ENCODE peak calls at places on chromosomes 13 and 19, in four cellular contexts. One of them, this sample, is unnamed.

GRCh38 chr13:106145997-106146864 is 389.2 kb downstream of the EFNB2 start:
- DNase-seq in C1 segment of cervical spinal cord: no peak
- DNase-seq in OCI-LY7: no peak
- DNase-seq in activated CD4-positive, alpha-beta T cell treated with anti-CD3 and anti-CD28 coated beads, Interleukin-2, amount 10 ng/mL, durations not matched to agents 24 days and 14 days: no peak
- DNase-seq in this sample: no peak

GRCh38 chr13:112809332-112810310 is 119.8 kb downstream of the ATP11A start:
- DNase-seq in OCI-LY7: no peak
- DNase-seq in C1 segment of cervical spinal cord: no peak
- DNase-seq in activated CD4-positive, alpha-beta T cell treated with anti-CD3 and anti-CD28 coated beads, Interleukin-2, amount 10 ng/mL, durations not matched to agents 24 days and 14 days: no peak
- DNase-seq in this sample: no peak

GRCh38 chr13:104137416-104137815 is 1071.2 kb upstream of the SLC10A2 start:
- DNase-seq in activated CD4-positive, alpha-beta T cell treated with anti-CD3 and anti-CD28 coated beads, Interleukin-2, amount 10 ng/mL, durations not matched to agents 24 days and 14 days: no peak
- DNase-seq in C1 segment of cervical spinal cord: no peak
- DNase-seq in OCI-LY7: no peak
- DNase-seq in this sample: no peak

GRCh38 chr19:4571305-4571917 is 11.9 kb upstream of the SEMA6B start:
- DNase-seq in C1 segment of cervical spinal cord: no peak
- DNase-seq in OCI-LY7: no peak
- DNase-seq in activated CD4-positive, alpha-beta T cell treated with anti-CD3 and anti-CD28 coated beads, Interleukin-2, amount 10 ng/mL, durations not matched to agents 24 days and 14 days: no peak
- DNase-seq in this sample: no peak

GRCh38 chr13:113417836-113418721 is 35.2 kb downstream of the ADPRHL1 start:
- DNase-seq in activated CD4-positive, alpha-beta T cell treated with anti-CD3 and anti-CD28 coated beads, Interleukin-2, amount 10 ng/mL, durations not matched to agents 24 days and 14 days: no peak
- DNase-seq in C1 segment of cervical spinal cord: no peak
- DNase-seq in OCI-LY7: no peak
- DNase-seq in this sample: no peak

GRCh38 chr13:29384466-29384865 is 211.0 kb downstream of the SLC7A1 start:
- DNase-seq in C1 segment of cervical spinal cord: no peak
- DNase-seq in activated CD4-positive, alpha-beta T cell treated with anti-CD3 and anti-CD28 coated beads, Interleukin-2, amount 10 ng/mL, durations not matched to agents 24 days and 14 days: no peak
- DNase-seq in OCI-LY7: no peak
- DNase-seq in this sample: no peak

GRCh38 chr19:23817519-23817918 is 58.8 kb upstream of the ZNF681 start:
- DNase-seq in activated CD4-positive, alpha-beta T cell treated with anti-CD3 and anti-CD28 coated beads, Interleukin-2, amount 10 ng/mL, durations not matched to agents 24 days and 14 days: peak
- DNase-seq in C1 segment of cervical spinal cord: no peak
- DNase-seq in OCI-LY7: peak
- DNase-seq in this sample: no peak

GRCh38 chr13:98976941-98977340 is 923 bp downstream of the DOCK9 start:
- DNase-seq in OCI-LY7: no peak
- DNase-seq in activated CD4-positive, alpha-beta T cell treated with anti-CD3 and anti-CD28 coated beads, Interleukin-2, amount 10 ng/mL, durations not matched to agents 24 days and 14 days: no peak
- DNase-seq in C1 segment of cervical spinal cord: no peak
- DNase-seq in this sample: no peak

GRCh38 chr13:46278474-46278873 is 66.7 kb downstream of the LRRC63 start:
- DNase-seq in OCI-LY7: peak
- DNase-seq in C1 segment of cervical spinal cord: no peak
- DNase-seq in activated CD4-positive, alpha-beta T cell treated with anti-CD3 and anti-CD28 coated beads, Interleukin-2, amount 10 ng/mL, durations not matched to agents 24 days and 14 days: no peak
- DNase-seq in this sample: no peak

GRCh38 chr13:50437252-50437651 is 406.2 kb downstream of the DLEU7 start:
- DNase-seq in activated CD4-positive, alpha-beta T cell treated with anti-CD3 and anti-CD28 coated beads, Interleukin-2, amount 10 ng/mL, durations not matched to agents 24 days and 14 days: peak
- DNase-seq in C1 segment of cervical spinal cord: no peak
- DNase-seq in OCI-LY7: no peak
- DNase-seq in this sample: no peak

GRCh38 chr13:86554066-86554465 is 754.8 kb upstream of the SLITRK6 start:
- DNase-seq in OCI-LY7: no peak
- DNase-seq in C1 segment of cervical spinal cord: no peak
- DNase-seq in activated CD4-positive, alpha-beta T cell treated with anti-CD3 and anti-CD28 coated beads, Interleukin-2, amount 10 ng/mL, durations not matched to agents 24 days and 14 days: no peak
- DNase-seq in this sample: no peak

GRCh38 chr19:9673912-9674668 is 810 bp downstream of the ZNF562 start:
- DNase-seq in C1 segment of cervical spinal cord: no peak
- DNase-seq in activated CD4-positive, alpha-beta T cell treated with anti-CD3 and anti-CD28 coated beads, Interleukin-2, amount 10 ng/mL, durations not matched to agents 24 days and 14 days: peak
- DNase-seq in OCI-LY7: peak
- DNase-seq in this sample: no peak

GRCh38 chr13:63092461-63092860 is 1676.8 kb upstream of the PCDH20 start:
- DNase-seq in C1 segment of cervical spinal cord: no peak
- DNase-seq in OCI-LY7: no peak
- DNase-seq in activated CD4-positive, alpha-beta T cell treated with anti-CD3 and anti-CD28 coated beads, Interleukin-2, amount 10 ng/mL, durations not matched to agents 24 days and 14 days: no peak
- DNase-seq in this sample: no peak

GRCh38 chr19:34241513-34242337 is 12.6 kb upstream of the GARRE1 start:
- DNase-seq in OCI-LY7: peak
- DNase-seq in C1 segment of cervical spinal cord: no peak
- DNase-seq in activated CD4-positive, alpha-beta T cell treated with anti-CD3 and anti-CD28 coated beads, Interleukin-2, amount 10 ng/mL, durations not matched to agents 24 days and 14 days: peak
- DNase-seq in this sample: no peak

GRCh38 chr13:35784286-35784951 is 307.9 kb upstream of the MAB21L1 start:
- DNase-seq in activated CD4-positive, alpha-beta T cell treated with anti-CD3 and anti-CD28 coated beads, Interleukin-2, amount 10 ng/mL, durations not matched to agents 24 days and 14 days: no peak
- DNase-seq in OCI-LY7: no peak
- DNase-seq in C1 segment of cervical spinal cord: no peak
- DNase-seq in this sample: no peak

GRCh38 chr19:45071545-45071938 is 4.7 kb downstream of the ZNF296 start:
- DNase-seq in activated CD4-positive, alpha-beta T cell treated with anti-CD3 and anti-CD28 coated beads, Interleukin-2, amount 10 ng/mL, durations not matched to agents 24 days and 14 days: no peak
- DNase-seq in C1 segment of cervical spinal cord: no peak
- DNase-seq in OCI-LY7: peak
- DNase-seq in this sample: no peak

GRCh38 chr13:59413121-59413520 is 750.6 kb downstream of the DIAPH3 start:
- DNase-seq in activated CD4-positive, alpha-beta T cell treated with anti-CD3 and anti-CD28 coated beads, Interleukin-2, amount 10 ng/mL, durations not matched to agents 24 days and 14 days: no peak
- DNase-seq in C1 segment of cervical spinal cord: no peak
- DNase-seq in OCI-LY7: no peak
- DNase-seq in this sample: no peak

GRCh38 chr13:46905249-46905648 is 8.4 kb upstream of the HTR2A start:
- DNase-seq in OCI-LY7: peak
- DNase-seq in C1 segment of cervical spinal cord: no peak
- DNase-seq in activated CD4-positive, alpha-beta T cell treated with anti-CD3 and anti-CD28 coated beads, Interleukin-2, amount 10 ng/mL, durations not matched to agents 24 days and 14 days: no peak
- DNase-seq in this sample: no peak

GRCh38 chr19:7415163-7415856 is 66.6 kb downstream of the ARHGEF18 start:
- DNase-seq in activated CD4-positive, alpha-beta T cell treated with anti-CD3 and anti-CD28 coated beads, Interleukin-2, amount 10 ng/mL, durations not matched to agents 24 days and 14 days: no peak
- DNase-seq in OCI-LY7: no peak
- DNase-seq in C1 segment of cervical spinal cord: no peak
- DNase-seq in this sample: no peak

GRCh38 chr19:28492201-28492600 is 720.8 kb downstream of the UQCRFS1 start:
- DNase-seq in C1 segment of cervical spinal cord: no peak
- DNase-seq in OCI-LY7: no peak
- DNase-seq in activated CD4-positive, alpha-beta T cell treated with anti-CD3 and anti-CD28 coated beads, Interleukin-2, amount 10 ng/mL, durations not matched to agents 24 days and 14 days: no peak
- DNase-seq in this sample: no peak

GRCh38 chr19:50287331-50287730 is 41.8 kb downstream of the KCNC3 start:
- DNase-seq in OCI-LY7: no peak
- DNase-seq in C1 segment of cervical spinal cord: no peak
- DNase-seq in activated CD4-positive, alpha-beta T cell treated with anti-CD3 and anti-CD28 coated beads, Interleukin-2, amount 10 ng/mL, durations not matched to agents 24 days and 14 days: no peak
- DNase-seq in this sample: no peak

GRCh38 chr19:8358948-8359347 is 5.0 kb upstream of the ANGPTL4 start:
- DNase-seq in C1 segment of cervical spinal cord: no peak
- DNase-seq in activated CD4-positive, alpha-beta T cell treated with anti-CD3 and anti-CD28 coated beads, Interleukin-2, amount 10 ng/mL, durations not matched to agents 24 days and 14 days: no peak
- DNase-seq in OCI-LY7: no peak
- DNase-seq in this sample: no peak

GRCh38 chr13:59691501-59692066 is 472.1 kb downstream of the DIAPH3 start:
- DNase-seq in activated CD4-positive, alpha-beta T cell treated with anti-CD3 and anti-CD28 coated beads, Interleukin-2, amount 10 ng/mL, durations not matched to agents 24 days and 14 days: no peak
- DNase-seq in OCI-LY7: no peak
- DNase-seq in C1 segment of cervical spinal cord: no peak
- DNase-seq in this sample: no peak

GRCh38 chr19:10418281-10419199 is 1.8 kb upstream of the PDE4A start:
- DNase-seq in OCI-LY7: peak
- DNase-seq in C1 segment of cervical spinal cord: no peak
- DNase-seq in activated CD4-positive, alpha-beta T cell treated with anti-CD3 and anti-CD28 coated beads, Interleukin-2, amount 10 ng/mL, durations not matched to agents 24 days and 14 days: peak
- DNase-seq in this sample: no peak

GRCh38 chr19:38837656-38838121 is 6.1 kb upstream of the ECH1 start:
- DNase-seq in C1 segment of cervical spinal cord: no peak
- DNase-seq in OCI-LY7: no peak
- DNase-seq in activated CD4-positive, alpha-beta T cell treated with anti-CD3 and anti-CD28 coated beads, Interleukin-2, amount 10 ng/mL, durations not matched to agents 24 days and 14 days: no peak
- DNase-seq in this sample: peak

GRCh38 chr19:44447864-44448674 is at the start of gene ZNF229:
- DNase-seq in C1 segment of cervical spinal cord: peak
- DNase-seq in OCI-LY7: no peak
- DNase-seq in activated CD4-positive, alpha-beta T cell treated with anti-CD3 and anti-CD28 coated beads, Interleukin-2, amount 10 ng/mL, durations not matched to agents 24 days and 14 days: peak
- DNase-seq in this sample: peak

GRCh38 chr13:49308977-49309408 is 61.3 kb downstream of the CDADC1 start:
- DNase-seq in activated CD4-positive, alpha-beta T cell treated with anti-CD3 and anti-CD28 coated beads, Interleukin-2, amount 10 ng/mL, durations not matched to agents 24 days and 14 days: no peak
- DNase-seq in C1 segment of cervical spinal cord: no peak
- DNase-seq in OCI-LY7: no peak
- DNase-seq in this sample: no peak

GRCh38 chr13:76641056-76641455 is 245.1 kb downstream of the KCTD12 start:
- DNase-seq in activated CD4-positive, alpha-beta T cell treated with anti-CD3 and anti-CD28 coated beads, Interleukin-2, amount 10 ng/mL, durations not matched to agents 24 days and 14 days: no peak
- DNase-seq in OCI-LY7: no peak
- DNase-seq in C1 segment of cervical spinal cord: no peak
- DNase-seq in this sample: no peak

GRCh38 chr19:8611890-8612806 is 1.6 kb upstream of the ADAMTS10 start:
- DNase-seq in activated CD4-positive, alpha-beta T cell treated with anti-CD3 and anti-CD28 coated beads, Interleukin-2, amount 10 ng/mL, durations not matched to agents 24 days and 14 days: no peak
- DNase-seq in C1 segment of cervical spinal cord: no peak
- DNase-seq in OCI-LY7: no peak
- DNase-seq in this sample: no peak

GRCh38 chr19:19510432-19510831 is 4.9 kb downstream of the TSSK6 start:
- DNase-seq in OCI-LY7: no peak
- DNase-seq in C1 segment of cervical spinal cord: no peak
- DNase-seq in activated CD4-positive, alpha-beta T cell treated with anti-CD3 and anti-CD28 coated beads, Interleukin-2, amount 10 ng/mL, durations not matched to agents 24 days and 14 days: no peak
- DNase-seq in this sample: no peak

GRCh38 chr13:101623469-101624209 is 171.2 kb downstream of the ITGBL1 start:
- DNase-seq in OCI-LY7: no peak
- DNase-seq in C1 segment of cervical spinal cord: no peak
- DNase-seq in activated CD4-positive, alpha-beta T cell treated with anti-CD3 and anti-CD28 coated beads, Interleukin-2, amount 10 ng/mL, durations not matched to agents 24 days and 14 days: no peak
- DNase-seq in this sample: no peak

GRCh38 chr13:35723061-35723461 is 246.6 kb upstream of the MAB21L1 start:
- DNase-seq in C1 segment of cervical spinal cord: no peak
- DNase-seq in activated CD4-positive, alpha-beta T cell treated with anti-CD3 and anti-CD28 coated beads, Interleukin-2, amount 10 ng/mL, durations not matched to agents 24 days and 14 days: no peak
- DNase-seq in OCI-LY7: no peak
- DNase-seq in this sample: no peak

GRCh38 chr13:98405107-98405571 is 171.8 kb downstream of the STK24 start:
- DNase-seq in activated CD4-positive, alpha-beta T cell treated with anti-CD3 and anti-CD28 coated beads, Interleukin-2, amount 10 ng/mL, durations not matched to agents 24 days and 14 days: no peak
- DNase-seq in OCI-LY7: no peak
- DNase-seq in C1 segment of cervical spinal cord: no peak
- DNase-seq in this sample: no peak

GRCh38 chr13:98222081-98222554 is 45.0 kb upstream of the RNF113B start:
- DNase-seq in OCI-LY7: no peak
- DNase-seq in activated CD4-positive, alpha-beta T cell treated with anti-CD3 and anti-CD28 coated beads, Interleukin-2, amount 10 ng/mL, durations not matched to agents 24 days and 14 days: no peak
- DNase-seq in C1 segment of cervical spinal cord: no peak
- DNase-seq in this sample: no peak

GRCh38 chr19:8302357-8302691 is 5.8 kb downstream of the CD320 start:
- DNase-seq in C1 segment of cervical spinal cord: no peak
- DNase-seq in OCI-LY7: no peak
- DNase-seq in activated CD4-positive, alpha-beta T cell treated with anti-CD3 and anti-CD28 coated beads, Interleukin-2, amount 10 ng/mL, durations not matched to agents 24 days and 14 days: peak
- DNase-seq in this sample: no peak

GRCh38 chr19:30379841-30380610 is 7.8 kb downstream of the ZNF536 start:
- DNase-seq in OCI-LY7: no peak
- DNase-seq in activated CD4-positive, alpha-beta T cell treated with anti-CD3 and anti-CD28 coated beads, Interleukin-2, amount 10 ng/mL, durations not matched to agents 24 days and 14 days: no peak
- DNase-seq in C1 segment of cervical spinal cord: no peak
- DNase-seq in this sample: no peak

GRCh38 chr13:105336706-105337582 is 1198.5 kb downstream of the EFNB2 start:
- DNase-seq in activated CD4-positive, alpha-beta T cell treated with anti-CD3 and anti-CD28 coated beads, Interleukin-2, amount 10 ng/mL, durations not matched to agents 24 days and 14 days: no peak
- DNase-seq in C1 segment of cervical spinal cord: no peak
- DNase-seq in OCI-LY7: no peak
- DNase-seq in this sample: no peak

GRCh38 chr13:114109646-114110045 is 22.8 kb downstream of the RASA3 start:
- DNase-seq in OCI-LY7: no peak
- DNase-seq in activated CD4-positive, alpha-beta T cell treated with anti-CD3 and anti-CD28 coated beads, Interleukin-2, amount 10 ng/mL, durations not matched to agents 24 days and 14 days: no peak
- DNase-seq in C1 segment of cervical spinal cord: no peak
- DNase-seq in this sample: no peak

GRCh38 chr13:28413999-28414398 is 80.9 kb downstream of the FLT1 start:
- DNase-seq in activated CD4-positive, alpha-beta T cell treated with anti-CD3 and anti-CD28 coated beads, Interleukin-2, amount 10 ng/mL, durations not matched to agents 24 days and 14 days: no peak
- DNase-seq in C1 segment of cervical spinal cord: no peak
- DNase-seq in OCI-LY7: no peak
- DNase-seq in this sample: no peak

GRCh38 chr19:16416996-16417395 is 54.8 kb downstream of the EPS15L1 start:
- DNase-seq in C1 segment of cervical spinal cord: no peak
- DNase-seq in activated CD4-positive, alpha-beta T cell treated with anti-CD3 and anti-CD28 coated beads, Interleukin-2, amount 10 ng/mL, durations not matched to agents 24 days and 14 days: no peak
- DNase-seq in OCI-LY7: no peak
- DNase-seq in this sample: no peak